ENCODE peak calls at places on chromosomes 4 and X, in five cellular contexts. V is NCI-H2081, T is cardiac muscle cell, J is AG08395, S is cerebellar cortex. W is an unnamed sample.

GRCh38 chrX:39171686-39172085 is 370.4 kb downstream of the MID1IP1 start:
- DNase-seq in V (no peak), T (no peak), J (no peak), S (no peak), W (no peak)

GRCh38 chr4:140595065-140595464 is 26.3 kb upstream of the UCP1 start:
- DNase-seq in V (peak), T (peak), J (no peak), S (peak), W (no peak)

GRCh38 chr4:139955600-139955999 is 198.4 kb downstream of the MAML3 start:
- DNase-seq in V (no peak), T (no peak), J (no peak), S (no peak), W (no peak)

GRCh38 chrX:95703696-95704095 is 980.9 kb upstream of the DIAPH2 start:
- DNase-seq in V (peak), T (no peak), J (no peak), S (no peak), W (no peak)

GRCh38 chr4:41072021-41072777 is 142.1 kb downstream of the APBB2 start:
- DNase-seq in V (no peak), T (no peak), J (no peak), S (no peak), W (no peak)

GRCh38 chr4:44738615-44739014 is 12.3 kb upstream of the GNPDA2 start:
- DNase-seq in V (peak), T (peak), J (peak), S (no peak), W (no peak)

GRCh38 chrX:47513697-47514085 is 30.7 kb upstream of the ZNF41 start:
- DNase-seq in V (no peak), T (no peak), J (no peak), S (peak), W (no peak)

GRCh38 chrX:49208399-49208798 is 8.4 kb upstream of the SYP start:
- DNase-seq in V (no peak), T (no peak), J (no peak), S (no peak), W (no peak)

GRCh38 chr4:111433436-111433835 is 711.8 kb upstream of the FAM241A start:
- DNase-seq in V (no peak), T (no peak), J (no peak), S (no peak), W (no peak)

GRCh38 chrX:110241816-110242215 is 76.1 kb downstream of the AMMECR1 start:
- DNase-seq in V (peak), T (peak), J (peak), S (peak), W (no peak)

GRCh38 chr4:8008391-8008790 is 68.7 kb upstream of the AFAP1 start:
- DNase-seq in V (no peak), T (no peak), J (no peak), S (no peak), W (peak)

W was measured in left lung.